ENCODE peak calls at places on chromosomes 7 and 10, in seven cellular contexts. One of them, this sample, is unnamed.

GRCh38 chr7:105664816-105665525 is 83.7 kb upstream of the EFCAB10 start:
- DNase-seq in stimulated activated CD4-positive, alpha-beta T cell treated with anti-CD3 and anti-CD28 coated beads, Interleukin-15, amount 100 ng/mL, for 24 hours: no peak
- DNase-seq in T-cell: no peak
- DNase-seq in GM19239: no peak
- DNase-seq in NCI-H82: peak; percentile 97
- DNase-seq in HepG2: peak; percentile 89
- DNase-seq in Panc1: no peak
- DNase-seq in this sample: no peak

GRCh38 chr10:130875897-130876472 is 435.5 kb downstream of the TCERG1L start:
- DNase-seq in stimulated activated CD4-positive, alpha-beta T cell treated with anti-CD3 and anti-CD28 coated beads, Interleukin-15, amount 100 ng/mL, for 24 hours: no peak
- DNase-seq in T-cell: no peak
- DNase-seq in GM19239: no peak
- DNase-seq in NCI-H82: no peak
- DNase-seq in HepG2: no peak
- DNase-seq in Panc1: no peak
- DNase-seq in this sample: no peak

GRCh38 chr7:129642871-129643515 is 31.5 kb downstream of the NRF1 start:
- DNase-seq in stimulated activated CD4-positive, alpha-beta T cell treated with anti-CD3 and anti-CD28 coated beads, Interleukin-15, amount 100 ng/mL, for 24 hours: no peak
- DNase-seq in T-cell: no peak
- DNase-seq in GM19239: no peak
- DNase-seq in NCI-H82: no peak
- DNase-seq in HepG2: no peak
- DNase-seq in Panc1: no peak
- DNase-seq in this sample: no peak

GRCh38 chr10:83612746-83613145 is 526.6 kb upstream of the GHITM start:
- DNase-seq in stimulated activated CD4-positive, alpha-beta T cell treated with anti-CD3 and anti-CD28 coated beads, Interleukin-15, amount 100 ng/mL, for 24 hours: no peak
- DNase-seq in T-cell: no peak
- DNase-seq in GM19239: no peak
- DNase-seq in NCI-H82: no peak
- DNase-seq in HepG2: no peak
- DNase-seq in Panc1: no peak
- DNase-seq in this sample: no peak

GRCh38 chr7:2472744-2473143 is 3.5 kb downstream of the GRIFIN start:
- DNase-seq in stimulated activated CD4-positive, alpha-beta T cell treated with anti-CD3 and anti-CD28 coated beads, Interleukin-15, amount 100 ng/mL, for 24 hours: no peak
- DNase-seq in T-cell: no peak
- DNase-seq in GM19239: no peak
- DNase-seq in NCI-H82: no peak
- DNase-seq in HepG2: no peak
- DNase-seq in Panc1: no peak
- DNase-seq in this sample: no peak

GRCh38 chr10:14605231-14605925 is 169.3 kb downstream of the FAM107B start:
- DNase-seq in stimulated activated CD4-positive, alpha-beta T cell treated with anti-CD3 and anti-CD28 coated beads, Interleukin-15, amount 100 ng/mL, for 24 hours: peak; percentile 56
- DNase-seq in T-cell: no peak
- DNase-seq in GM19239: no peak
- DNase-seq in NCI-H82: no peak
- DNase-seq in HepG2: peak; percentile 44
- DNase-seq in Panc1: no peak
- DNase-seq in this sample: no peak

GRCh38 chr7:31114593-31115343 is 62.7 kb downstream of the ADCYAP1R1 start:
- DNase-seq in stimulated activated CD4-positive, alpha-beta T cell treated with anti-CD3 and anti-CD28 coated beads, Interleukin-15, amount 100 ng/mL, for 24 hours: no peak
- DNase-seq in T-cell: no peak
- DNase-seq in GM19239: no peak
- DNase-seq in NCI-H82: no peak
- DNase-seq in HepG2: no peak
- DNase-seq in Panc1: no peak
- DNase-seq in this sample: no peak

GRCh38 chr7:7183833-7184463 is 1.6 kb downstream of the C1GALT1 start:
- DNase-seq in stimulated activated CD4-positive, alpha-beta T cell treated with anti-CD3 and anti-CD28 coated beads, Interleukin-15, amount 100 ng/mL, for 24 hours: no peak
- DNase-seq in T-cell: no peak
- DNase-seq in GM19239: no peak
- DNase-seq in NCI-H82: no peak
- DNase-seq in HepG2: no peak
- DNase-seq in Panc1: no peak
- DNase-seq in this sample: no peak

GRCh38 chr10:15515207-15515606 is 144.1 kb upstream of the FAM171A1 start:
- DNase-seq in stimulated activated CD4-positive, alpha-beta T cell treated with anti-CD3 and anti-CD28 coated beads, Interleukin-15, amount 100 ng/mL, for 24 hours: no peak
- DNase-seq in T-cell: no peak
- DNase-seq in GM19239: no peak
- DNase-seq in NCI-H82: peak; percentile 13
- DNase-seq in HepG2: no peak
- DNase-seq in Panc1: no peak
- DNase-seq in this sample: no peak

GRCh38 chr7:158683541-158683940 is 21.1 kb downstream of the NCAPG2 start:
- DNase-seq in stimulated activated CD4-positive, alpha-beta T cell treated with anti-CD3 and anti-CD28 coated beads, Interleukin-15, amount 100 ng/mL, for 24 hours: no peak
- DNase-seq in T-cell: no peak
- DNase-seq in GM19239: no peak
- DNase-seq in NCI-H82: no peak
- DNase-seq in HepG2: peak; percentile 16
- DNase-seq in Panc1: no peak
- DNase-seq in this sample: no peak

GRCh38 chr7:104940023-104940710 is 73.8 kb upstream of the KMT2E start:
- DNase-seq in stimulated activated CD4-positive, alpha-beta T cell treated with anti-CD3 and anti-CD28 coated beads, Interleukin-15, amount 100 ng/mL, for 24 hours: no peak
- DNase-seq in T-cell: no peak
- DNase-seq in GM19239: no peak
- DNase-seq in NCI-H82: no peak
- DNase-seq in HepG2: no peak
- DNase-seq in Panc1: no peak
- DNase-seq in this sample: no peak

GRCh38 chr10:112950714-112951348 is 784 bp downstream of the TCF7L2 start:
- DNase-seq in stimulated activated CD4-positive, alpha-beta T cell treated with anti-CD3 and anti-CD28 coated beads, Interleukin-15, amount 100 ng/mL, for 24 hours: peak; percentile 24
- DNase-seq in T-cell: no peak
- DNase-seq in GM19239: no peak
- DNase-seq in NCI-H82: peak; percentile 71
- DNase-seq in HepG2: no peak
- DNase-seq in Panc1: no peak
- DNase-seq in this sample: no peak

GRCh38 chr7:23043441-23043840 is 29.5 kb upstream of the HYCC1 start:
- DNase-seq in stimulated activated CD4-positive, alpha-beta T cell treated with anti-CD3 and anti-CD28 coated beads, Interleukin-15, amount 100 ng/mL, for 24 hours: no peak
- DNase-seq in T-cell: no peak
- DNase-seq in GM19239: no peak
- DNase-seq in NCI-H82: no peak
- DNase-seq in HepG2: no peak
- DNase-seq in Panc1: no peak
- DNase-seq in this sample: no peak

GRCh38 chr7:135758531-135758932 is 9.9 kb upstream of the FAM180A start:
- DNase-seq in stimulated activated CD4-positive, alpha-beta T cell treated with anti-CD3 and anti-CD28 coated beads, Interleukin-15, amount 100 ng/mL, for 24 hours: no peak
- DNase-seq in T-cell: no peak
- DNase-seq in GM19239: no peak
- DNase-seq in NCI-H82: no peak
- DNase-seq in HepG2: no peak
- DNase-seq in Panc1: no peak
- DNase-seq in this sample: no peak

GRCh38 chr7:74452748-74453320 is 872 bp upstream of the GTF2IRD1 start:
- DNase-seq in stimulated activated CD4-positive, alpha-beta T cell treated with anti-CD3 and anti-CD28 coated beads, Interleukin-15, amount 100 ng/mL, for 24 hours: peak; percentile 38
- DNase-seq in T-cell: no peak
- DNase-seq in GM19239: no peak
- DNase-seq in NCI-H82: peak; percentile 89
- DNase-seq in HepG2: peak; percentile 65
- DNase-seq in Panc1: no peak
- DNase-seq in this sample: no peak

GRCh38 chr10:111989136-111990050 is 194.2 kb downstream of the GPAM start:
- DNase-seq in stimulated activated CD4-positive, alpha-beta T cell treated with anti-CD3 and anti-CD28 coated beads, Interleukin-15, amount 100 ng/mL, for 24 hours: no peak
- DNase-seq in T-cell: no peak
- DNase-seq in GM19239: no peak
- DNase-seq in NCI-H82: no peak
- DNase-seq in HepG2: no peak
- DNase-seq in Panc1: no peak
- DNase-seq in this sample: no peak